ENCODE peak calls at places on chromosomes 13 and 19, in nine cellular contexts. X is stimulated activated CD8-positive, alpha-beta memory T cell treated with anti-CD3 and anti-CD28 coated beads, Interleukin-2, amount 100 ng/mL, for 1 hour; T is NCI-H524; J is GM23248; H is omental fat pad; B is G401; I is left colon; R is epithelial cell of esophagus; G is activated CD4-positive, alpha-beta T cell treated with anti-CD3 and anti-CD28 coated beads for 48 hours. U is an unnamed sample.

GRCh38 chr13:69101841-69102240 is 1005.8 kb upstream of the ATXN8OS start:
- DNase-seq in J (no peak), I (no peak), R (no peak), X (no peak), G (no peak), H (no peak), B (no peak), T (no peak), U (no peak)

GRCh38 chr13:89550842-89551422 is 1796.6 kb upstream of the MIR17HG start:
- DNase-seq in G (no peak), T (no peak), R (peak; percentile 76), X (no peak), H (no peak), I (no peak), B (no peak), J (no peak), U (no peak)

GRCh38 chr13:28442872-28443271 is 52.1 kb downstream of the FLT1 start:
- DNase-seq in G (no peak), J (no peak), T (no peak), I (no peak), R (no peak), B (peak; percentile 71), H (no peak), X (no peak), U (no peak)

GRCh38 chr13:26515721-26516120 is 41.8 kb upstream of the WASF3 start:
- DNase-seq in X (no peak), R (no peak), J (no peak), T (no peak), H (no peak), G (no peak), I (no peak), B (no peak), U (no peak)

GRCh38 chr19:10338940-10339339 is 484 bp downstream of the ICAM3 start:
- DNase-seq in H (no peak), R (no peak), B (no peak), I (no peak), G (peak; percentile 30), X (no peak), T (no peak), J (no peak), U (no peak)

GRCh38 chr19:1742989-1743696 is 10.2 kb upstream of the ONECUT3 start:
- DNase-seq in T (no peak), H (no peak), I (no peak), G (no peak), B (no peak), X (no peak), R (no peak), J (no peak), U (no peak)

GRCh38 chr19:6509118-6509971 is 7.2 kb upstream of the TUBB4A start:
- DNase-seq in X (no peak), I (no peak), H (no peak), G (no peak), B (peak; percentile 85), J (peak; percentile 40), R (no peak), T (no peak), U (no peak)

GRCh38 chr19:34366670-34367423 is 1.9 kb downstream of the GPI start:
- DNase-seq in G (no peak), J (peak; percentile 73), B (no peak), I (no peak), H (no peak), T (no peak), R (peak; percentile 46), X (no peak), U (no peak)

GRCh38 chr19:16069813-16070365 is 6.4 kb upstream of the TPM4 start:
- DNase-seq in J (no peak), T (no peak), B (no peak), I (no peak), X (no peak), G (no peak), R (peak; percentile 32), H (no peak), U (no peak)